ENCODE peak calls at places on chromosomes 3 and 15, in four cellular contexts. O is cardiac fibroblast, P is fibroblast of mammary gland, R is lower lobe of right lung. S is an unnamed sample.

GRCh38 chr3:67437789-67438188 is 216.6 kb downstream of the SUCLG2 start:
- DNase-seq in O (no peak), R (no peak), P (no peak), S (no peak)

GRCh38 chr15:77856718-77857346 is 220.7 kb downstream of the TBC1D2B start:
- DNase-seq in O (no peak), R (peak; percentile 8), P (no peak), S (no peak)

GRCh38 chr15:69903476-69904295 is 194.0 kb downstream of the TLE3 start:
- DNase-seq in O (peak; percentile 46), R (no peak), P (peak; percentile 8), S (no peak)

GRCh38 chr15:66783327-66784124 is 81.5 kb downstream of the SMAD6 start:
- DNase-seq in O (no peak), R (no peak), P (no peak), S (no peak)

GRCh38 chr15:85625856-85626255 is 168.9 kb downstream of the KLHL25 start:
- DNase-seq in R (no peak), P (peak; percentile 92), O (peak; percentile 73), S (peak; percentile 70)

GRCh38 chr3:159126261-159127020 is 324.6 kb downstream of the MFSD1 start:
- DNase-seq in P (peak; percentile 75), O (no peak), R (no peak), S (peak; percentile 8)

GRCh38 chr3:122727279-122727678 is 46.6 kb downstream of the PARP14 start:
- DNase-seq in O (no peak), P (no peak), R (no peak), S (no peak)

GRCh38 chr3:45347329-45348000 is 40.9 kb upstream of the LARS2 start:
- DNase-seq in O (peak; percentile 12), P (no peak), R (no peak), S (no peak)

GRCh38 chr15:75034615-75035014 is 11.2 kb downstream of the PPCDC start:
- DNase-seq in O (no peak), R (no peak), P (no peak), S (no peak)

GRCh38 chr3:122365073-122365472 is 18.0 kb downstream of the MIX23 start:
- DNase-seq in O (no peak), P (no peak), R (no peak), S (no peak)

GRCh38 chr3:29513236-29513635 is 232.4 kb downstream of the RBMS3 start:
- DNase-seq in O (peak; percentile 67), R (no peak), P (no peak), S (no peak)

GRCh38 chr3:167913218-167913902 is 177.8 kb downstream of the SERPINI1 start:
- DNase-seq in P (peak; percentile 77), R (peak; percentile 43), O (peak; percentile 60), S (peak; percentile 20)

GRCh38 chr3:13346481-13347389 is 73.4 kb downstream of the NUP210 start:
- DNase-seq in P (no peak), R (no peak), O (peak; percentile 7), S (no peak)
- H3K4me3 ChIP-seq in P (no peak overlapping the region), R (no peak overlapping the region), O (no peak overlapping the region), S (no peak overlapping the region)

GRCh38 chr3:72891053-72891855 is 3.4 kb downstream of the GXYLT2 start:
- DNase-seq in O (peak; percentile 98), P (peak; percentile 99), R (no peak), S (peak; percentile 99)
- TF ChIP-seq CTCF in O (peak; percentile 19), P (peak; percentile 22), R (no peak), S (peak; percentile 37)

GRCh38 chr3:193971268-193971751 is 164.6 kb upstream of the HES1 start:
- DNase-seq in O (no peak), R (peak; percentile 58), P (peak; percentile 16), S (no peak)
- H3K4me3 ChIP-seq in O (no peak overlapping the region), R (peak overlapping the region; percentile 10), P (no peak overlapping the region), S (no peak overlapping the region)

GRCh38 chr3:78066287-78066686 is 1026.4 kb downstream of the ROBO2 start:
- DNase-seq in P (no peak), R (no peak), O (no peak), S (no peak)
- TF ChIP-seq CTCF in P (no peak), R (no peak), O (no peak), S (no peak)